ENCODE peak calls at places on chromosomes 4 and X, in seven cellular contexts. One of them, this sample, is unnamed.
A peak's percentile ranks its signal among the peaks of the same experiment; 100 is the strongest.

GRCh38 chr4:7146764-7147071 is 45.6 kb upstream of the SORCS2 start:
- DNase-seq in fibroblast of lung: no peak
- DNase-seq in K562: no peak
- DNase-seq in GM23338: no peak
- DNase-seq in HCT116: no peak
- DNase-seq in DND-41: no peak
- DNase-seq in SK-N-MC: no peak
- DNase-seq in this sample: no peak

GRCh38 chrX:86806786-86807185 is 658.5 kb downstream of the DACH2 start:
- DNase-seq in DND-41: no peak
- DNase-seq in SK-N-MC: no peak
- DNase-seq in GM23338: peak; percentile 56
- DNase-seq in HCT116: no peak
- DNase-seq in K562: no peak
- DNase-seq in fibroblast of lung: no peak
- DNase-seq in this sample: peak; percentile 41

GRCh38 chrX:78063687-78064086 is 40.4 kb upstream of the PGK1 start:
- DNase-seq in DND-41: no peak
- DNase-seq in SK-N-MC: no peak
- DNase-seq in HCT116: no peak
- DNase-seq in GM23338: no peak
- DNase-seq in K562: no peak
- DNase-seq in fibroblast of lung: no peak
- DNase-seq in this sample: no peak

GRCh38 chr4:145580906-145581305 is 38.3 kb upstream of the MMAA start:
- DNase-seq in GM23338: no peak
- DNase-seq in K562: no peak
- DNase-seq in fibroblast of lung: peak; percentile 66
- DNase-seq in SK-N-MC: no peak
- DNase-seq in HCT116: no peak
- DNase-seq in DND-41: no peak
- DNase-seq in this sample: no peak

GRCh38 chr4:157655101-157655818 is 434.7 kb downstream of the GRIA2 start:
- DNase-seq in GM23338: peak; percentile 8
- DNase-seq in SK-N-MC: peak; percentile 5
- DNase-seq in DND-41: no peak
- DNase-seq in HCT116: no peak
- DNase-seq in K562: no peak
- DNase-seq in fibroblast of lung: no peak
- DNase-seq in this sample: no peak

GRCh38 chr4:176475091-176475490 is 155.3 kb downstream of the SPCS3 start:
- DNase-seq in fibroblast of lung: peak; percentile 36
- DNase-seq in HCT116: no peak
- DNase-seq in K562: no peak
- DNase-seq in DND-41: no peak
- DNase-seq in GM23338: no peak
- DNase-seq in SK-N-MC: no peak
- DNase-seq in this sample: no peak

GRCh38 chrX:145715641-145716138 is 101.9 kb upstream of the SLITRK2 start:
- DNase-seq in fibroblast of lung: no peak
- DNase-seq in SK-N-MC: no peak
- DNase-seq in GM23338: peak; percentile 2
- DNase-seq in DND-41: no peak
- DNase-seq in HCT116: no peak
- DNase-seq in K562: no peak
- DNase-seq in this sample: no peak

GRCh38 chr4:3716876-3717235 is 49.3 kb upstream of the ADRA2C start:
- DNase-seq in GM23338: no peak
- DNase-seq in K562: no peak
- DNase-seq in fibroblast of lung: no peak
- DNase-seq in SK-N-MC: no peak
- DNase-seq in HCT116: no peak
- DNase-seq in DND-41: no peak
- DNase-seq in this sample: no peak

GRCh38 chr4:169582706-169583105 is 29.7 kb downstream of the NEK1 start:
- DNase-seq in SK-N-MC: no peak
- DNase-seq in DND-41: no peak
- DNase-seq in GM23338: peak; percentile 6
- DNase-seq in HCT116: no peak
- DNase-seq in fibroblast of lung: peak; percentile 29
- DNase-seq in K562: no peak
- DNase-seq in this sample: no peak

GRCh38 chr4:57078685-57079521 is 31.3 kb downstream of the IGFBP7 start:
- DNase-seq in SK-N-MC: no peak
- DNase-seq in fibroblast of lung: peak; percentile 91
- DNase-seq in GM23338: peak; percentile 85
- DNase-seq in HCT116: no peak
- DNase-seq in K562: no peak
- DNase-seq in DND-41: no peak
- DNase-seq in this sample: no peak

GRCh38 chrX:129013574-129013973 is 509.7 kb downstream of the SMARCA1 start:
- DNase-seq in fibroblast of lung: no peak
- DNase-seq in SK-N-MC: no peak
- DNase-seq in DND-41: no peak
- DNase-seq in K562: no peak
- DNase-seq in GM23338: peak; percentile 51
- DNase-seq in HCT116: no peak
- DNase-seq in this sample: no peak

GRCh38 chrX:53704854-53705253 is 18.3 kb upstream of the HUWE1 start:
- DNase-seq in fibroblast of lung: no peak
- DNase-seq in SK-N-MC: no peak
- DNase-seq in GM23338: no peak
- DNase-seq in K562: no peak
- DNase-seq in DND-41: no peak
- DNase-seq in HCT116: no peak
- DNase-seq in this sample: no peak

GRCh38 chr4:73869130-73870055 is at the start of gene CXCL1:
- DNase-seq in GM23338: peak; percentile 79
- DNase-seq in fibroblast of lung: peak; percentile 33
- DNase-seq in K562: peak; percentile 54
- DNase-seq in HCT116: no peak
- DNase-seq in DND-41: peak; percentile 6
- DNase-seq in SK-N-MC: no peak
- DNase-seq in this sample: no peak

GRCh38 chrX:134255555-134255954 is 18.6 kb downstream of the CCDC160 start:
- DNase-seq in fibroblast of lung: no peak
- DNase-seq in K562: no peak
- DNase-seq in DND-41: no peak
- DNase-seq in SK-N-MC: no peak
- DNase-seq in GM23338: no peak
- DNase-seq in HCT116: no peak
- DNase-seq in this sample: no peak

GRCh38 chrX:67408423-67409079 is 135.3 kb upstream of the AR start:
- DNase-seq in DND-41: no peak
- DNase-seq in K562: no peak
- DNase-seq in HCT116: no peak
- DNase-seq in GM23338: no peak
- DNase-seq in fibroblast of lung: no peak
- DNase-seq in SK-N-MC: no peak
- DNase-seq in this sample: no peak

GRCh38 chr4:99028187-99028586 is 32.7 kb downstream of the METAP1 start:
- DNase-seq in HCT116: no peak
- DNase-seq in GM23338: no peak
- DNase-seq in fibroblast of lung: peak; percentile 54
- DNase-seq in DND-41: no peak
- DNase-seq in SK-N-MC: no peak
- DNase-seq in K562: no peak
- DNase-seq in this sample: no peak

DNA sequence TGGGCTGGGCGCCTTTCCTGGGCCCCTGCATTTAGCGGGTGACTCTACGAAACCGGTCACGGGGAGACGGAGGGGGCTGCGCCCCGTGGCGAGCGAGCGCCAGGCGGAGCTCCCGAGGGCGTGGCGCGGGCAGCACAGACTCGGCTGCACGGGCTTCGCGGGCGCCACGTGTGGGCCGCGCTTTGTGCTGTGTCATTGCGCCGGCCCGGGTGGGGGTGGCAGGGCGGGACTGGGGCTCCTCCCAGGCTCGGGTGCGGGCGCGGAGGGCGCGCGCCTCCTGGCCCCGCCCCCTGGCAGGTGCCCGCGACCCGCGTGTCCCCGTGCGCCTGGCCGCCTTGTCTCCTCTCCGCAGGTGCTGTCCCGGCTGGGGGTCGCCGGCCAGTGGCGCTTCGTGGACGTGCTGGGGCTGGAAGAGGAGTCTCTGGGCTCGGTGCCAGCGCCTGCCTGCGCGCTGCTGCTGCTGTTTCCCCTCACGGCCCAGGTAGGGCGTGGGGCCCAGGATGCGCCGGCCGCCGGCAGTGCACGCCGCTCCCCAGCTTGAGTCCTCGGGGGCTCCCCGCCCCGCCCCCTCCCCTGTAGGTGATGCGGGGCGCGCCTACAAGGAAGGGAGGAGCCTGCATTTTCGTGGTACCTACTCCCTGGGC is 651 bp downstream of the UCHL1 start:
- DNase-seq in K562: no peak
- DNase-seq in HCT116: no peak
- DNase-seq in GM23338: peak; percentile 74
- DNase-seq in fibroblast of lung: peak; percentile 61
- DNase-seq in DND-41: no peak
- DNase-seq in SK-N-MC: no peak
- DNase-seq in this sample: peak; percentile 91
- TF ChIP-seq EZH2 in K562: no peak
- TF ChIP-seq EZH2 in HCT116: no peak
- TF ChIP-seq EZH2 in GM23338: no peak
- TF ChIP-seq EZH2 in fibroblast of lung: no peak
- TF ChIP-seq EZH2 in DND-41: no peak
- TF ChIP-seq EZH2 in SK-N-MC: no peak
- TF ChIP-seq EZH2 in this sample: no peak

DNA sequence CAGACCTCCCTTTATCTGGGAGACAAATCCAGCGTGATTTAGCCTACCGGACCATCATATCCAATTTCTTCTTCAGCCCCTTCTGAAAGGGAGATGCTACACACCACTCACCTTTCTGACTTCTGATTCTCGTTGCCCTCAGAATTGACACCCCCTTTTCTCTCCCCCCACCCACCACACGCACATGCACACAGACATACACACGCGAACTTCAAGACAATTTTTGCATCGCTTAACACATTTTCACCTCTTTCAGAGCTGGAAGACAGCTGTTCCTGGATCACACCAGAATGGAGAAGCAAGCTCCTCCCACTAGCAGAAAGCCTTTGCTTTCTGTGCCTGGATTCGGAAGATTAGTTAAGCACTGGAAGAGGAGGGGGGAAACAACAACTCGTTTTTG is 1.0 kb upstream of the SNCA start:
- DNase-seq in DND-41: peak; percentile 24
- DNase-seq in HCT116: no peak
- DNase-seq in GM23338: peak; percentile 47
- DNase-seq in K562: peak; percentile 19
- DNase-seq in fibroblast of lung: peak; percentile 4
- DNase-seq in SK-N-MC: no peak
- DNase-seq in this sample: no peak
- TF ChIP-seq EZH2 in DND-41: no peak
- TF ChIP-seq EZH2 in HCT116: no peak
- TF ChIP-seq EZH2 in GM23338: no peak
- TF ChIP-seq EZH2 in K562: no peak
- TF ChIP-seq EZH2 in fibroblast of lung: no peak
- TF ChIP-seq EZH2 in SK-N-MC: no peak
- TF ChIP-seq EZH2 in this sample: no peak

GRCh38 chr4:140756292-140757219 is at the start of gene TBC1D9:
- DNase-seq in SK-N-MC: no peak
- DNase-seq in GM23338: peak; percentile 97
- DNase-seq in DND-41: no peak
- DNase-seq in fibroblast of lung: peak; percentile 86
- DNase-seq in HCT116: peak; percentile 86
- DNase-seq in K562: no peak
- DNase-seq in this sample: peak; percentile 82
- TF ChIP-seq EZH2 in SK-N-MC: no peak
- TF ChIP-seq EZH2 in GM23338: no peak
- TF ChIP-seq EZH2 in DND-41: no peak
- TF ChIP-seq EZH2 in fibroblast of lung: no peak
- TF ChIP-seq EZH2 in HCT116: no peak
- TF ChIP-seq EZH2 in K562: no peak
- TF ChIP-seq EZH2 in this sample: no peak

GRCh38 chrX:23374291-23374690 is 39.6 kb downstream of the PTCHD1 start:
- DNase-seq in SK-N-MC: no peak
- DNase-seq in HCT116: no peak
- DNase-seq in fibroblast of lung: no peak
- DNase-seq in DND-41: no peak
- DNase-seq in GM23338: no peak
- DNase-seq in K562: no peak
- DNase-seq in this sample: no peak

GRCh38 chrX:23369037-23369436 is 34.4 kb downstream of the PTCHD1 start:
- DNase-seq in GM23338: no peak
- DNase-seq in DND-41: no peak
- DNase-seq in K562: no peak
- DNase-seq in fibroblast of lung: no peak
- DNase-seq in HCT116: no peak
- DNase-seq in SK-N-MC: no peak
- DNase-seq in this sample: no peak

GRCh38 chrX:23372220-23372902 is 37.7 kb downstream of the PTCHD1 start:
- DNase-seq in K562: no peak
- DNase-seq in SK-N-MC: no peak
- DNase-seq in DND-41: no peak
- DNase-seq in GM23338: no peak
- DNase-seq in HCT116: no peak
- DNase-seq in fibroblast of lung: peak; percentile 13
- DNase-seq in this sample: no peak

GRCh38 chrX:23376581-23376980 is 41.9 kb downstream of the PTCHD1 start:
- DNase-seq in fibroblast of lung: no peak
- DNase-seq in K562: no peak
- DNase-seq in DND-41: no peak
- DNase-seq in HCT116: no peak
- DNase-seq in GM23338: no peak
- DNase-seq in SK-N-MC: no peak
- DNase-seq in this sample: no peak

DNA sequence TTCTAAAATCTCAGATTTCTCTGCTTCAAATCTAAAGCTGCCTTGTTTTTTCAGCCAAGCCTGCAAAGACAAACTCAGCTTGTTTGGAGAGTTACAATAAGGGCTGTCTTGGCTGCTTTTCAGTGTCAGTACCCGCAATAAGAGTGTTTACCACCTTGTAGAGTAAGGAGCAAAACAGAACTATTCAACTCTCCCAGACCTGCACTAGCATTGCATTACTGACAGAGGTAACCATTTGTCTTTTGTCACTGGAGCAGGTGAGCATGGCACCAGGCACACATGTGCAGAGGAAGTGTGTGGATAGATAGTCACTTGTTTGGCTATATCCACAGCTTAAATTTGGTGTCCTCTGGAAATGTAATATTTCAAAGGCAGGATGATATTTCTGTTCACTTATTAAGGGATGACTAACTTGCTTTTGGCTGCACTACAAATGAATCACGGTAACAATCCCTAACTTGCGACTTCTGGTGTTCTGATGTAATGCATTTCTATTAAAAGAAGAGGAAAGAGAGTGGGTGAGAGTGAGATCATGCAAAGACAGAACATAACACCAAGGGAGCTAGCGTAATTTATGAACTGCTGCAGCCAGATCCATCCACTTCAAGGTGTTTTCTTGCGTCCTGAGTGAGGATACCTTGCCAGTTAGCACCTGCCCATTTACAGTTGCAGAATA is 38.6 kb downstream of the PTCHD1 start:
- DNase-seq in SK-N-MC: no peak
- DNase-seq in GM23338: no peak
- DNase-seq in DND-41: no peak
- DNase-seq in fibroblast of lung: peak; percentile 88
- DNase-seq in HCT116: no peak
- DNase-seq in K562: no peak
- DNase-seq in this sample: no peak
- TF ChIP-seq EZH2 in SK-N-MC: no peak
- TF ChIP-seq EZH2 in GM23338: no peak
- TF ChIP-seq EZH2 in DND-41: no peak
- TF ChIP-seq EZH2 in fibroblast of lung: no peak
- TF ChIP-seq EZH2 in HCT116: no peak
- TF ChIP-seq EZH2 in K562: no peak
- TF ChIP-seq EZH2 in this sample: no peak

This sample was measured in MM.1S.